ENCODE peak calls at places on chromosomes 13 and 19, in five cellular contexts. M, G, E, P and Y are unnamed samples.
A peak's percentile ranks its signal among the peaks of the same experiment; 100 is the strongest.

GRCh38 chr13:69194130-69194529 is 913.5 kb upstream of the ATXN8OS start:
- DNase-seq in M (no peak), G (no peak), E (no peak), P (no peak), Y (no peak)

GRCh38 chr19:47225746-47226425 is 5.1 kb downstream of the BBC3 start:
- DNase-seq in M (peak; percentile 97), G (peak; percentile 68), E (peak; percentile 78), P (peak; percentile 79), Y (peak; percentile 83)

GRCh38 chr19:821228-821975 is at the start of gene PLPPR3:
- DNase-seq in M (peak; percentile 44), G (no peak), E (no peak), P (no peak), Y (no peak)

GRCh38 chr19:50628146-50628545 is 11.5 kb downstream of the SYT3 start:
- DNase-seq in M (no peak), G (no peak), E (no peak), P (no peak), Y (no peak)

GRCh38 chr19:58544591-58545285 is 874 bp downstream of the TRIM28 start:
- DNase-seq in M (peak; percentile 88), G (no peak), E (no peak), P (no peak), Y (no peak)

GRCh38 chr13:75173457-75174356 is 308.3 kb downstream of the TBC1D4 start:
- DNase-seq in M (peak; percentile 9), G (no peak), E (no peak), P (no peak), Y (no peak)

GRCh38 chr19:48975947-48976847 is 11.1 kb downstream of the FTL start:
- DNase-seq in M (no peak), G (no peak), E (no peak), P (no peak), Y (no peak)

GRCh38 chr13:28680541-28680940 is 21.6 kb downstream of the POMP start:
- DNase-seq in M (no peak), G (no peak), E (no peak), P (no peak), Y (no peak)

GRCh38 chr19:40800339-40800996 is 1.5 kb downstream of the EGLN2 start:
- DNase-seq in M (no peak), G (no peak), E (no peak), P (no peak), Y (no peak)

GRCh38 chr13:33191425-33192221 is 93.9 kb downstream of the STARD13 start:
- DNase-seq in M (no peak), G (peak; percentile 80), E (no peak), P (no peak), Y (no peak)

GRCh38 chr19:45900661-45901431 is 1.6 kb downstream of the MYPOP start:
- DNase-seq in M (peak; percentile 37), G (no peak), E (no peak), P (no peak), Y (no peak)

GRCh38 chr19:1239796-1240737 is 1.5 kb upstream of the ATP5F1D start:
- DNase-seq in M (peak; percentile 98), G (peak; percentile 66), E (peak; percentile 84), P (peak; percentile 80), Y (peak; percentile 90)

GRCh38 chr19:55486043-55486970 is 1.3 kb downstream of the NAT14 start:
- DNase-seq in M (no peak), G (no peak), E (no peak), P (no peak), Y (no peak)

GRCh38 chr13:80955487-80955886 is 614.6 kb upstream of the SPRY2 start:
- DNase-seq in M (no peak), G (no peak), E (no peak), P (no peak), Y (no peak)

GRCh38 chr19:4115050-4115817 is 8.7 kb downstream of the MAP2K2 start:
- DNase-seq in M (no peak), G (no peak), E (no peak), P (no peak), Y (peak; percentile 93)

GRCh38 chr19:14505488-14506239 is 9.7 kb upstream of the GIPC1 start:
- DNase-seq in M (peak; percentile 84), G (no peak), E (no peak), P (no peak), Y (peak; percentile 73)

GRCh38 chr13:29255567-29255966 is 339.9 kb downstream of the SLC7A1 start:
- DNase-seq in M (no peak), G (no peak), E (no peak), P (no peak), Y (no peak)

GRCh38 chr13:50589651-50590054 is 253.8 kb downstream of the DLEU7 start:
- DNase-seq in M (peak; percentile 28), G (peak; percentile 55), E (no peak), P (no peak), Y (no peak)

GRCh38 chr19:35767288-35768081 is 7.9 kb upstream of the ARHGAP33 start:
- DNase-seq in M (peak; percentile 46), G (no peak), E (no peak), P (no peak), Y (no peak)

GRCh38 chr19:46204008-46204407 is 25.5 kb upstream of the IGFL1 start:
- DNase-seq in M (no peak), G (no peak), E (no peak), P (no peak), Y (no peak)

GRCh38 chr19:11381535-11382369 is 2.4 kb downstream of the EPOR start:
- DNase-seq in M (peak; percentile 77), G (no peak), E (peak; percentile 43), P (peak; percentile 16), Y (peak; percentile 92)

GRCh38 chr19:17724655-17725054 is 5.4 kb downstream of the MAP1S start:
- DNase-seq in M (no peak), G (no peak), E (no peak), P (no peak), Y (no peak)

GRCh38 chr19:6020166-6020967 is 42.4 kb upstream of the RANBP3 start:
- DNase-seq in M (no peak), G (no peak), E (no peak), P (no peak), Y (no peak)

GRCh38 chr19:39307233-39307821 is 11.1 kb downstream of the IFNL1 start:
- DNase-seq in M (peak; percentile 89), G (no peak), E (no peak), P (no peak), Y (no peak)

GRCh38 chr13:20326276-20326675 is 94.2 kb upstream of the GJB6 start:
- DNase-seq in M (no peak), G (no peak), E (no peak), P (no peak), Y (no peak)

GRCh38 chr19:38649305-38650179 is 2.1 kb downstream of the ACTN4 start:
- DNase-seq in M (peak; percentile 54), G (no peak), E (no peak), P (no peak), Y (no peak)

GRCh38 chr19:38769635-38770211 is 3.6 kb downstream of the LGALS7 start:
- DNase-seq in M (peak; percentile 79), G (peak; percentile 8), E (no peak), P (peak; percentile 92), Y (peak; percentile 89)

GRCh38 chr19:40144151-40144550 is 47.1 kb upstream of the MAP3K10 start:
- DNase-seq in M (no peak), G (no peak), E (no peak), P (no peak), Y (peak; percentile 48)

GRCh38 chr13:64709079-64709478 is 2521.1 kb downstream of the PCDH9 start:
- DNase-seq in M (peak; percentile 5), G (no peak), E (no peak), P (no peak), Y (no peak)

GRCh38 chr19:56015756-56016155 is 29.2 kb downstream of the NLRP5 start:
- DNase-seq in M (no peak), G (no peak), E (no peak), P (no peak), Y (no peak)

GRCh38 chr13:47480121-47480520 is 521.0 kb downstream of the SUCLA2 start:
- DNase-seq in M (no peak), G (peak; percentile 31), E (no peak), P (no peak), Y (no peak)

GRCh38 chr19:58227964-58228583 is 640 bp upstream of the ZNF544 start:
- DNase-seq in M (no peak), G (no peak), E (no peak), P (no peak), Y (no peak)

GRCh38 chr19:53910170-53910518 is 1.1 kb downstream of the CACNG7 start:
- DNase-seq in M (peak; percentile 17), G (no peak), E (no peak), P (no peak), Y (no peak)

GRCh38 chr19:29687244-29687896 is 22.1 kb downstream of the PLEKHF1 start:
- DNase-seq in M (no peak), G (peak; percentile 97), E (no peak), P (peak; percentile 67), Y (no peak)

GRCh38 chr19:28706693-28707092 is 506.3 kb downstream of the UQCRFS1 start:
- DNase-seq in M (no peak), G (no peak), E (no peak), P (no peak), Y (no peak)